ENCODE peak calls at places on chromosomes 4 and X, in five cellular contexts. C, E, H, O and L are unnamed samples.
A peak's percentile ranks its signal among the peaks of the same experiment; 100 is the strongest.

GRCh38 chrX:39957816-39958561 is 139.8 kb downstream of the BCOR start:
- DNase-seq in C (no peak), E (peak; percentile 55), H (no peak), O (no peak), L (no peak)

GRCh38 chr4:87353592-87353991 is 30.9 kb upstream of the HSD17B13 start:
- DNase-seq in O (peak; percentile 46), C (no peak), H (no peak), E (no peak), L (peak; percentile 77)

GRCh38 chr4:4727536-4727935 is 131.9 kb upstream of the MSX1 start:
- DNase-seq in O (no peak), E (no peak), C (no peak), H (no peak), L (no peak)

GRCh38 chr4:20248155-20248558 is 3.5 kb upstream of the SLIT2 start:
- DNase-seq in E (no peak), O (peak; percentile 22), C (no peak), H (no peak), L (peak; percentile 66)

GRCh38 chrX:48558270-48558669 is 16.0 kb upstream of the RBM3 start:
- DNase-seq in C (no peak), H (no peak), E (no peak), O (no peak), L (no peak)

GRCh38 chrX:2894885-2895292 is 34.2 kb downstream of the ARSD start:
- DNase-seq in C (no peak), E (peak; percentile 74), H (no peak), O (no peak), L (peak; percentile 66)

GRCh38 chr4:122865421-122865820 is 38.8 kb downstream of the FGF2 start:
- DNase-seq in E (no peak), O (no peak), H (no peak), C (no peak), L (no peak)

GRCh38 chr4:16253127-16253960 is 27.1 kb upstream of the TAPT1 start:
- DNase-seq in C (no peak), H (no peak), O (no peak), E (no peak), L (no peak)

GRCh38 chrX:45596190-45596808 is 395.6 kb upstream of the DIPK2B start:
- DNase-seq in O (no peak), H (no peak), C (no peak), E (no peak), L (no peak)

GRCh38 chr4:60682901-60683300 is 517.2 kb upstream of the ADGRL3 start:
- DNase-seq in C (no peak), H (no peak), E (no peak), O (no peak), L (no peak)

GRCh38 chr4:76948441-76949292 is 885 bp upstream of the SEPTIN11 start:
- DNase-seq in O (peak; percentile 67), H (peak; percentile 82), C (peak; percentile 77), E (peak; percentile 85), L (peak; percentile 89)

GRCh38 chr4:152956650-152957436 is 20.7 kb downstream of the FHDC1 start:
- DNase-seq in E (peak; percentile 67), H (no peak), O (no peak), C (no peak), L (peak; percentile 84)

GRCh38 chrX:4708970-4709760 is 995.7 kb upstream of the PRKX start:
- DNase-seq in C (no peak), E (no peak), O (no peak), H (no peak), L (no peak)

GRCh38 chr4:169440446-169440845 is 169.7 kb upstream of the SH3RF1 start:
- DNase-seq in E (no peak), H (no peak), O (no peak), C (peak; percentile 25), L (peak; percentile 27)

GRCh38 chrX:66164470-66164869 is 423 bp downstream of the HEPH start:
- DNase-seq in E (no peak), H (no peak), O (no peak), C (no peak), L (no peak)

GRCh38 chr4:33722800-33723511 is 2521.4 kb downstream of the ARAP2 start:
- DNase-seq in E (no peak), C (no peak), O (no peak), H (no peak), L (no peak)

GRCh38 chrX:38249965-38250364 is 29.3 kb upstream of the SRPX start:
- DNase-seq in C (no peak), H (no peak), E (no peak), O (no peak), L (no peak)

GRCh38 chr4:26178874-26179273 is 141.9 kb upstream of the RBPJ start:
- DNase-seq in E (peak; percentile 57), C (peak; percentile 67), O (no peak), H (no peak), L (peak; percentile 67)

GRCh38 chr4:138891610-138892009 is 124.0 kb upstream of the NOCT start:
- DNase-seq in E (no peak), H (no peak), O (peak; percentile 67), C (no peak), L (no peak)

GRCh38 chr4:176031927-176032326 is 33.7 kb upstream of the WDR17 start:
- DNase-seq in H (no peak), E (no peak), C (no peak), O (no peak), L (no peak)

GRCh38 chr4:96649536-96649935 is 809.6 kb downstream of the PDHA2 start:
- DNase-seq in E (no peak), O (no peak), H (no peak), C (no peak), L (no peak)

GRCh38 chr4:10421344-10422055 is 35.7 kb downstream of the ZNF518B start:
- DNase-seq in C (no peak), H (no peak), E (peak; percentile 50), O (no peak), L (no peak)

GRCh38 chr4:26753642-26754041 is 107.0 kb upstream of the STIM2 start:
- DNase-seq in E (no peak), C (no peak), H (no peak), O (no peak), L (peak; percentile 82)

GRCh38 chr4:20615492-20616136 is 84.6 kb upstream of the PACRGL start:
- DNase-seq in O (no peak), H (no peak), E (no peak), C (no peak), L (no peak)

GRCh38 chrX:80021611-80022010 is 7.1 kb downstream of the TBX22 start:
- DNase-seq in H (no peak), E (no peak), O (no peak), C (no peak), L (no peak)

GRCh38 chr4:145819246-145820181 is 119.1 kb downstream of the ZNF827 start:
- DNase-seq in E (no peak), O (no peak), C (no peak), H (no peak), L (no peak)

GRCh38 chr4:121711263-121712000 is 14.7 kb upstream of the ANXA5 start:
- DNase-seq in C (peak; percentile 89), E (peak; percentile 80), O (peak; percentile 68), H (no peak), L (peak; percentile 99)
- H3K27ac ChIP-seq in C (peak overlapping the region; percentile 80), E (peak overlapping the region; percentile 75), O (no peak overlapping the region), H (no peak overlapping the region), L (peak overlapping the region; percentile 79)

GRCh38 chrX:103274284-103274683 is 2.3 kb downstream of the TCEAL5 start:
- DNase-seq in C (no peak), H (no peak), E (no peak), O (no peak), L (no peak)

GRCh38 chrX:103276581-103277002 is at the start of gene TCEAL5:
- DNase-seq in C (no peak), E (no peak), O (no peak), H (no peak), L (no peak)

DNA sequence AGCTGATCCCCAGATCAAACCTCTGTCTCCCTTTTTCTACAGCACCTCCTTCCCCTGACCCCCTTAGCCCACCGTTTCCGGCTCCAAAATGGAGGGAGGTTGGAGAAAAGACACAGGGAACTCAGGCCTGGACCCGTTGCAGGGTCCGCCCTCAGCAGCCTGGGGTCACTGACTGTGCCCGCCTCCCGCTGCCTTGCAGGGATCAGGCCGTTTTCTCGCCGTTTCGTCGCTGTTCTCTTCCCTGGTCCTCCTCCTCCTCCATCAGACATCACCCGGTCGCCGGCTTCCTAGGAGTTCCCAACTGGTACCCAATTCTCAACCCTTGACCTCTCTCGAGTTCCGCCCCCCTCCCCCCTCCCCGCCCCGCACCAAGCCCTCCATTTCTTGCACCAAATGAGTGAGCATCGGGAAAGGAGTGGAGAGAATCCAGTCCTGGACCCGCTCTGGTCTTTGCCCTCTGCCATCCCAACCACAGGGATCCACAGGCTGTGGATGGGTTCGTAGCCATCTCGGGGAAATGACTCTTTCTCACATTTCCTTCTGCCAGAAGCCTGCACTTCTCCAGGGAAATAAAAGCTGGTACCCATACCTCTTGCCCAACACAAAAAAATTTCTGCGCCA is 493 bp downstream of the TCEAL5 start:
- DNase-seq in E (no peak), C (no peak), O (no peak), H (no peak), L (no peak)
- H3K27me3 ChIP-seq in E (no peaks in the 10 kb centered on the region), C (no peaks in the 10 kb centered on the region), O (peaks cover 70% of the 10 kb centered on the region), H (no peaks in the 10 kb centered on the region), L (no peaks in the 10 kb centered on the region)

GRCh38 chr4:3013323-3013722 is 50.0 kb downstream of the GRK4 start:
- DNase-seq in E (no peak), C (no peak), H (no peak), O (no peak), L (no peak)
- H3K27ac ChIP-seq in E (no peak overlapping the region), C (no peak overlapping the region), H (no peak overlapping the region), O (no peak overlapping the region), L (no peak overlapping the region)

GRCh38 chrX:41541381-41541780 is 94.2 kb downstream of the NYX start:
- DNase-seq in E (no peak), C (no peak), O (no peak), H (no peak), L (no peak)

GRCh38 chrX:41543668-41544067 is 96.5 kb downstream of the NYX start:
- DNase-seq in O (no peak), H (no peak), C (no peak), E (no peak), L (no peak)

GRCh38 chrX:41538707-41539106 is 91.6 kb downstream of the NYX start:
- DNase-seq in O (no peak), H (no peak), C (no peak), E (no peak), L (no peak)

GRCh38 chrX:41543022-41543421 is 95.9 kb downstream of the NYX start:
- DNase-seq in O (no peak), E (no peak), C (no peak), H (no peak), L (no peak)

DNA sequence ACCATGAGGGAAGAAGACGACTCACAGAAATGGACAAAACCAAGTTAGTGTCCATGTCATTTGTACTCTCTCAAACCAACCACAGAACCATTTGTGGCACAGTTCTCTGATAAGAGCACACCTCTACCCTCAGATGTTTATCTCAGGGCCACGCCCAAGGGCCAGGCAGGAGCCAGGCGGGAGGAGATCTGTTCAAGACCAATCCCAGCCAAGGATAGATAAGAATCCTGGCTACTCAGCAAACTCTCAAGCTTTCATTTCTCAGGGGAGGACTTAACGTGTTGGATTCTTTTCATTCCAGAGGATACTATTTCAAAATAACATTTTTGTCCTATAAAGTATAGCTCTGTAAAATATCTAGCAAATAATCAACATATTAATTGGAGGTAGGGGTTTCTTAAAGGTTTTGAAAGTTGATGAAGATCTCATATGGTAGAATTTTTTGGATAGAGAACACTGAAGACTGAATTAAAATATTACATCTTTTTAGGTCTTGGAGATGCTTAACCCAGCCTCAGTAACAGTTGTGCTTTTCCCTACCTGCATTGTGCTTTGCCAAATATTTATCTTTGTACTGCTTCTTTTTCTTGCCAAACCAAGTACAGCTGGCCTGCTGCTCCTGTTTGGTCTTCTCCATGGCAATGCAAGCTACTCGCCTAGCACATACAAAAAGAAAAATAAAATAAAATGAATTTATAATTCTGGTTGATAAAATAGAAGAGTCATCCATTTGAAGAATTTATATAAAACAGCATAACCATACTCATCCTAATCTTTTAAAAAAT is 95.2 kb downstream of the NYX start:
- DNase-seq in H (no peak), C (no peak), E (no peak), O (no peak), L (no peak)
- H3K27me3 ChIP-seq in H (no peaks in the 10 kb centered on the region), C (no peaks in the 10 kb centered on the region), E (no peaks in the 10 kb centered on the region), O (no peaks in the 10 kb centered on the region), L (no peaks in the 10 kb centered on the region)